ENCODE peak calls at places on chromosome 4, in seven cellular contexts. V is SK-N-SH, W is HCT116, U is K562, H is GM12878, C is HepG2, Q is H1. L is an unnamed sample.

GRCh38 chr4:156443488-156443887 is 489.8 kb upstream of the CTSO start:
- DNase-seq in Q (no peak), U (no peak), W (no peak), C (no peak), H (no peak), V (no peak), L (no peak)

GRCh38 chr4:7752649-7753048 is 187.0 kb downstream of the AFAP1 start:
- DNase-seq in U (peak), W (no peak), H (no peak), V (no peak), Q (no peak), C (no peak), L (no peak)

GRCh38 chr4:86367577-86367976 is 7.7 kb upstream of the MAPK10 start:
- DNase-seq in V (no peak), C (no peak), W (no peak), Q (no peak), U (no peak), H (no peak), L (no peak)

GRCh38 chr4:137610960-137611359 is 78.7 kb upstream of the PCDH18 start:
- DNase-seq in V (no peak), H (no peak), C (peak), W (no peak), U (no peak), Q (no peak), L (peak)

GRCh38 chr4:40681600-40682297 is 52.1 kb upstream of the RBM47 start:
- DNase-seq in H (no peak), W (no peak), C (no peak), U (no peak), Q (no peak), V (no peak), L (no peak)

GRCh38 chr4:25823632-25824031 is 39.2 kb downstream of the SEL1L3 start:
- DNase-seq in Q (no peak), U (no peak), V (no peak), C (no peak), W (no peak), H (no peak), L (no peak)

GRCh38 chr4:7189066-7189465 is 3.3 kb upstream of the SORCS2 start:
- DNase-seq in U (no peak), C (no peak), W (no peak), Q (no peak), V (no peak), H (no peak), L (no peak)

GRCh38 chr4:158161561-158162354 is 11.1 kb downstream of the GASK1B start:
- DNase-seq in V (no peak), H (no peak), U (no peak), Q (no peak), W (peak), C (no peak), L (no peak)

GRCh38 chr4:143642611-143643010 is 57.9 kb downstream of the FREM3 start:
- DNase-seq in U (no peak), C (no peak), H (no peak), W (no peak), V (no peak), Q (no peak), L (no peak)

GRCh38 chr4:75555294-75556164 is at the start of gene ODAPH:
- DNase-seq in H (peak), Q (no peak), W (no peak), V (no peak), U (peak), C (no peak), L (peak)

GRCh38 chr4:2804973-2805501 is 12.2 kb downstream of the SH3BP2 start:
- DNase-seq in W (no peak), U (no peak), Q (no peak), C (no peak), H (no peak), V (no peak), L (no peak)

GRCh38 chr4:186037692-186038658 is 31.0 kb upstream of the TLR3 start:
- DNase-seq in W (peak), U (peak), H (peak), Q (no peak), C (peak), V (peak), L (no peak)

GRCh38 chr4:135197650-135198049 is 996.1 kb upstream of the PABPC4L start:
- DNase-seq in U (no peak), C (no peak), W (no peak), V (no peak), Q (no peak), H (no peak), L (no peak)

GRCh38 chr4:176300565-176300964 is 19.2 kb upstream of the SPCS3 start:
- DNase-seq in U (no peak), V (no peak), W (no peak), H (no peak), Q (no peak), C (no peak), L (peak)

GRCh38 chr4:155967098-155967497 is 13.4 kb upstream of the CTSO start:
- DNase-seq in W (no peak), U (no peak), Q (no peak), C (no peak), V (no peak), H (no peak), L (no peak)

GRCh38 chr4:4820264-4820663 is 39.2 kb upstream of the MSX1 start:
- DNase-seq in V (peak), U (no peak), H (no peak), W (no peak), Q (no peak), C (no peak), L (no peak)

GRCh38 chr4:165384608-165385007 is 5.8 kb downstream of the CPE start:
- DNase-seq in H (no peak), U (no peak), C (peak), Q (no peak), V (peak), W (no peak), L (no peak)

GRCh38 chr4:106092361-106093040 is 197.2 kb downstream of the NPNT start:
- DNase-seq in V (no peak), C (no peak), W (no peak), Q (no peak), H (no peak), U (no peak), L (no peak)

GRCh38 chr4:149223659-149224058 is 592.0 kb downstream of the IQCM start:
- DNase-seq in C (no peak), V (no peak), U (no peak), Q (no peak), H (no peak), W (no peak), L (no peak)

GRCh38 chr4:48071171-48071570 is 54.6 kb downstream of the NIPAL1 start:
- DNase-seq in H (no peak), C (no peak), W (no peak), Q (no peak), V (no peak), U (no peak), L (no peak)

GRCh38 chr4:140789752-140790151 is 33.6 kb upstream of the TBC1D9 start:
- DNase-seq in V (no peak), C (no peak), H (no peak), U (no peak), Q (no peak), W (no peak), L (no peak)

GRCh38 chr4:39469429-39470077 is 10.7 kb downstream of the LIAS start:
- DNase-seq in Q (no peak), U (peak), C (peak), W (peak), V (peak), H (peak), L (peak)

GRCh38 chr4:90540536-90540935 is 413.3 kb downstream of the CCSER1 start:
- DNase-seq in U (no peak), C (no peak), Q (no peak), V (no peak), W (no peak), H (no peak), L (no peak)
- TF ChIP-seq JUND in U (no peak), C (no peak), Q (no peak), V (no peak), W (no peak), H (no peak), L (no peak)

DNA sequence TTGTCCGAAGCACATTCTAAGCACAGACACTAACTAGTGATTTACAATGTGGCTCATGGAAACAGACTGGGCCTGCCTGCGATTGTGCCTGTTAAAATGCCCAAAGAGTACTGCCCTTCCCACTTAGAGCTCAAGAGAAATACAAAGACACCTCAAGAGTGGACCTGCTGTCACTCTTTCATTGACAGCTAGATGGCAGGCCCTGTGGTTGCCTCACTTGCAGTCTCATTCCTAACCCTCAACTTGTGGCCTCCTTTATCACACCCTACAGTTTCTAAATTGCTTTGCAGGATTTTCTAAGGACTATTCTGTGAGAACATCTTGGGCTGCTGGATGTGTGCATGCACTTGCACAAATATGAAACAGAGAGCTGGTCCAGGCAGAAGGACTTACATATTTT is 331.0 kb upstream of the EMCN start:
- DNase-seq in Q (no peak), W (peak), V (no peak), H (no peak), U (no peak), C (no peak), L (peak)
- TF ChIP-seq JUND in Q (no peak), W (no peak), V (no peak), H (no peak), U (no peak), C (no peak), L (no peak)

DNA sequence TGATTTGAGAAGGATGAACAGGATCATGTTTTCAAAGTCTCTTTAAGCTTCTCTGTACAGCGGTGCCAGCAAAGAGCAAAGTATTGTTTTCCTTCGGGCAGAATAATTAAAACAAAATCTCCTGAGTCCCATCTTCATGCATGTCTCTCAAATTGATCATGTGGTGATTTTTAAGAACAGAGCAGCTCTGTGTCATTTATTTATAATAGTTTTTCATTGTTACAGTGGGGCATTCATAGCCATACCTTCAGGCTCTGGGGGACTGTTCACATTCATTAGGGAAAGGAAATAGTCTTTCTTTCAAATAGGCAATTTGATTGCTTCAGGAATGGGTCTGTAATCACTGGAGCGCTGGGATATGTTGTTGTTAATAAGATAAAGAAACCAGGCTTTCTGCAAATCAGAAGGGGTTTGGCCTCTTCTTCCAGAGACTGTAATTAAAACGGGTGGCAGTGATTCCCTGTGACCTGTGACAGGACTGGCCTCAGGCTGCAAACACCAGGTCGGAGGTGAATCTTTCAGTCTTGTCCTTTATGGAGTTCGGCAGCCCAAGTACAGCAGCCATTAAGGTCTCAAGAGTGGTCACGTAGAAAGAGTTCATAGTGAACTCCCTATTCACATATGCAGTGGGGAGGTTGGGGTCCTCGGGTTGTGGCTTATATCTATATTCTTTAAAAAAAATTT is 29.4 kb upstream of the CBR4 start:
- DNase-seq in C (no peak), U (no peak), H (no peak), Q (no peak), V (peak), W (no peak), L (no peak)
- TF ChIP-seq JUND in C (no peak), U (no peak), H (no peak), Q (no peak), V (no peak), W (no peak), L (no peak)

DNA sequence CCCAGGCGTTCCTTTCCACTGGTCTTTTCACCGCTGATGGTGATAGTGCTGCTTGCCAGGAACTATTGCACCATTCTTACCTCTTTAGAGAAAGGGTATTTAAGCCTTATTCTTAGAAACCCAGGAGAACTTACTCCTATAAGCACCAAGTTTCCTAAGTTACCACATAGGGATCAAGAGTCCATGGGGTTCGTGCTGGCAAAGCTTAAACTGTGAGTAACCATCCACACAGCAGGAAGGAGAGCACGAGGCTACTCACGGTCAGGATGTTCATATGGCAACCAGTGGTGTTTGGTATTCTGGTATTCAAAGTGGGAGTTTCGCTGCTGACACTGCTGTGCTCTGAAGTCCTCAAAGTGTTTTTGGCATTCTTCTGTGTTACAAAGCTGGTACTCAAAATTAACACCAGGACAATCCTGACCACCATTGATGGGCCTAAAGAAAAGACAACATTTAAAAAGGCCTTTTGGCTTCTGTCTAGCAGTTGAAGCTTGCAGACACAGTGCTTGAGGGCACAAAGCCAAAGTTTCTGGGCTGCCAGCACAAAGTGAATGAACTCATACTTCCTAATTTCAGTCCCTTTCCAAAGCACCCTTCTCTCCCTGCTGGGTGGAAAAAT is 256.9 kb downstream of the ADAMTS3 start:
- DNase-seq in Q (no peak), V (no peak), C (peak), W (no peak), H (no peak), U (no peak), L (peak)
- TF ChIP-seq JUND in Q (no peak), V (no peak), C (no peak), W (no peak), H (no peak), U (no peak), L (no peak)

GRCh38 chr4:43564601-43565000 is 672.1 kb downstream of the GRXCR1 start:
- DNase-seq in C (no peak), W (no peak), V (no peak), U (no peak), Q (no peak), H (no peak), L (no peak)
- TF ChIP-seq JUND in C (no peak), W (no peak), V (no peak), U (no peak), Q (no peak), H (no peak), L (no peak)

DNA sequence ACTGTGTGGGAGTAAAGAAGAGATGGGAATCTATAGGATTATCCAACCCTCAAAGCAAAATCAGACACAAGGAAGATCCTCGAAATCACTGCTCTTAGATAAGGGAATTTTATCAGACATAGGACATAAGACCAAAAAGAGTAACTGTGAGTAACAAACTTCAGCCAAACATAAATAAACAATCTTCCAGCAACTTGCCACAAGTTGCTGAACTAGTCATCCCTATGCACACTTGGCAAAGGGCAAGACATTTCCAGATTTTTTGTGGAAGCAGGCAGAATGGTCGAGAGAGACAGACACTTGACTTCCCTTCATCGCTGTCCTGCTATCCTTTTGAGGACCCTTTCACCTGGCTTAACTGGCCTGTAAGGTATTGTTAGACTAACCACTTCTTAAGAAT is 89.6 kb downstream of the KCNIP4 start:
- DNase-seq in W (no peak), C (no peak), Q (no peak), V (no peak), H (no peak), U (no peak), L (no peak)
- TF ChIP-seq JUND in W (no peak), C (no peak), Q (no peak), V (no peak), H (no peak), U (no peak), L (no peak)

DNA sequence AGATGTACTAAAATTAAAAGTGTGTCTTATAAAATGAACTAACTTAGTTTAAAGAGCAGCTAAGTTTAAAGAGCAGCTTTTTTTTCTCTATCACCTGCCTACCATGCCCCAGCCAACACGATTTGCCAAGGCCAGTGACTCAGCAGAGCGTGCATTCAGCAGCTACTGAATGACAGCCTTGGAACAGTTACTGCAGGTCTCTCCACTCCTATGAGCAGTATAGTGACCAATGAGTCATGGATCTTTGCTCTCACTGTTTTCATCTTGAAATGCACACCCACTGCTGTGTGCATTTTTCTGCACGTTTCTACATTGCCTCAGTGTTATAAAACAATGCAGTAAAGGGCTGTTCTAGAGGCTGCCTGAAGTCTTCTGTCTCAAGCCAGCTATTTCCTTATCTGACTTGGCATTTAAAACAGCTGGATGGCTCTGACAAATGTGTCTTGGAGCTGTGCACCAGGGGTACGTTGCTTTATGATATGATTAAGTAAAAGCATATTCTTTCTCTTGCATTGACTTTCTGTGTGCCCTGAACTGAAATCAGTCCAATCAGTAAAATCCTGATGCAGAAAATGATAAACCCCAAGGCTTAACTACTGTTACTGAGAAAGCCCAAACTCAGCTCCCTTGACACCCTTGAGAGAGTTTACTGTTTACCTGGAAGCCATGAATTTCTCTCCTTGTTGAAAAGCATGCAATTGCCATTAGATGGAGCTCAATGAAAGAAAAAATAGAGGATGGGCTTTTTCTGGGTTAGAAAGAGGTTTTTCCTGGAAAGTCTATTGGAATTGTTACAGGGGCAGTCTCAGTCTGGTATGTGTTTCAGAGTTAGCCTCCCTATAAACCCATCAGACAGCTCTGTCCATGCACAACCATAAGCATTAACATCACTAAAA is 66.2 kb upstream of the C4orf54 start:
- DNase-seq in W (peak), H (no peak), V (peak), U (peak), C (peak), Q (no peak), L (no peak)
- TF ChIP-seq JUND in W (peak), H (no peak), V (peak), U (peak), C (no peak), Q (no peak), L (no peak)

DNA sequence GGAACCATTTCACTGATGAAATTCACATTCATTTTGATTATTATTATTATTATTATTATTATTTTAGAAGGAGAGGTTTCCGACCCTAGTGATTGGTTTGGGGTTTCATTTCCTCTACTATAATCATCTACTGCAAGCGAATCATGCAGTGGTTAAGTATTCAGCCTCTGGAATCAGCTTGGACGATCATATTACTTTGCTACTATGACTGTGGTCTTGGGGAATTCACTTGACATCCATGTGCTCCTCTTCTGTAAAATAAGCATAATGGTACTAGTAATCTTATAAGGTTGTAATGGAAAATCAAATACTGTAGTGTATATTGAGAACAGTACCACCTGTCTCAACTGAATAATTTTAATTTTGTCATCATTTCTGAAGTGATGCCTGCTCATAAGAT is 132.1 kb upstream of the SLC4A4 start:
- DNase-seq in C (no peak), U (no peak), W (no peak), H (no peak), V (no peak), Q (no peak), L (no peak)
- TF ChIP-seq JUND in C (no peak), U (no peak), W (no peak), H (no peak), V (no peak), Q (no peak), L (no peak)

DNA sequence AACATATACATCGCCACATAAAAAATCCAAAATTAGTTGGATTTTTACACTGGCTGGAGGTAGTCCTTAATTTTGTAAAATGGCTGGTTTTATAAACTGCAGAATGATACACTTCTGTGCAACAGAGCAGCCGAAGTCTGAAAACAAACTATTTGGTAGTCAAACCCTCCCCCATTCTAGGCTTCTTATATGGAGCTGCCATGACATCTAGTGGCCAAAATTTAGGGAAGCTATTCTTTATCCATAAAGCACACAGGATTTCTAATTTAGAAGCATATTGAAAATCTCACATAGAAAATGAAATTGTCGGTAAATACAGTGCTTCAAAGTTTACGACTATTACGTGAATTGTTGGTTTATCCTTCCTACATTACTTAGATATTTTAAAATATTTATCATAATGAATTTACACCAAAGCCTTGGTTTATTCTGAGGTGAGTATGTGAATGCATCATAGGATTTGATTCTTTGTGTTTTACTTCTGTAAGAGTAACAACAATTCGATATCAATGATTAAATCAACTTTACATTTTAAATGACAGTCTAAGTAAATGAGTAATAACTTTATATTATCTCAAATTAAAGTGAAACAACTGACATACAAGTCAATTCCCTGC is 113.4 kb upstream of the FAM241A start:
- DNase-seq in C (peak), H (peak), U (peak), V (peak), Q (no peak), W (peak), L (peak)
- TF ChIP-seq JUND in C (no peak), H (no peak), U (no peak), V (no peak), Q (no peak), W (no peak), L (no peak)